ENCODE peak calls at places on chromosomes 12 and 14, in four cellular contexts. I is CD4-positive, alpha-beta memory T cell; S is CD8-positive, alpha-beta memory T cell; Y is left ventricle myocardium inferior. O is an unnamed sample.

GRCh38 chr12:71636704-71637115 is 26.9 kb downstream of the ZFC3H1 start:
- DNase-seq in I (peak; percentile 59), S (no peak), Y (no peak), O (peak; percentile 58)

GRCh38 chr12:102917026-102917787 is at the start of gene PAH:
- DNase-seq in I (peak; percentile 8), S (peak; percentile 52), Y (no peak), O (peak; percentile 8)

GRCh38 chr12:115972241-115972640 is 305.3 kb downstream of the MED13L start:
- DNase-seq in I (no peak), S (no peak), Y (no peak), O (no peak)

GRCh38 chr14:51398898-51399297 is 158.9 kb downstream of the TMX1 start:
- DNase-seq in I (no peak), S (no peak), Y (no peak), O (no peak)

GRCh38 chr14:59254146-59254910 is 65.9 kb downstream of the DAAM1 start:
- DNase-seq in I (no peak), S (no peak), Y (peak; percentile 74), O (no peak)

GRCh38 chr12:113860059-113860820 is 105.9 kb downstream of the RBM19 start:
- DNase-seq in I (no peak), S (no peak), Y (no peak), O (no peak)

GRCh38 chr12:30692470-30692869 is 3.2 kb downstream of the IPO8 start:
- DNase-seq in I (no peak), S (no peak), Y (no peak), O (no peak)

GRCh38 chr12:57875753-57876547 is 29.4 kb upstream of the CTDSP2 start:
- DNase-seq in I (no peak), S (no peak), Y (no peak), O (no peak)

GRCh38 chr14:72742682-72743195 is 151.2 kb downstream of the DPF3 start:
- DNase-seq in I (no peak), S (no peak), Y (no peak), O (no peak)

GRCh38 chr12:15151141-15152091 is 69.8 kb downstream of the RERG start:
- DNase-seq in I (peak; percentile 1), S (no peak), Y (no peak), O (peak; percentile 1)

GRCh38 chr14:55449116-55449515 is 8.7 kb upstream of the TBPL2 start:
- DNase-seq in I (no peak), S (no peak), Y (no peak), O (no peak)

GRCh38 chr12:87923361-87923760 is 105.8 kb downstream of the C12orf50 start:
- DNase-seq in I (no peak), S (no peak), Y (no peak), O (no peak)

DNA sequence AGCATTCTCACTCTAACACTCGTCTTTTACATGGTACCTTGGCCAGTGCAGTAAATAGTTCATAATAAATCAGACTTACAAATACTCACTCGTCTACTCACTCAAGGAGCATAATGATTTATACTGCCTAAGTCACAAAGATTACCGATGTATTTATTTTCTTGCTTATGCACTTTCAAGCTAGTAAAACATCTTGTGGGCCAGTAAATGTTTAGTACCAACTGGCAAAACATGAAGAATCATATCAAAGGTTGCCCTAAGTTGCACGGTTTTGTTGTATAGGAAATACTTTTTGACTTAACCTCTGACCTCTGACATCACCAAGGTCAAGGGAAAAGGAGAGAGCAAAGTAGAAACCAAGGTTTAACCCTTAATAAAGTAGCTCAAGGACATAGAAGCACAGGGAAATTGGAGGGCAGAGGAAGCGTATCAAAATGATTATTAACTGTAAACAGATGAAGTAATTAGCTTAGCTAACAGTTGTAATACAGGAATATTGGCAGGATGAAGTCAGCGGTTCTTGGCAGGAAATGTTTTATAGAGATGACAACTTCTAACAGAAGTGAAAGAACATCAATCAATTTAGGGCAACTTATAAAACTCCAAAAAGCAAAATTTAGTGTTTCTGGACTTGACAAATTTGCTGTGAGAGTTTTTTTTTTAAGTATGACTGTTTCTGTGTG is 131.9 kb downstream of the HMGA2 start:
- DNase-seq in I (no peak), S (no peak), Y (no peak), O (no peak)
- H3K4me1 ChIP-seq in I (no peaks in the 10 kb centered on the region), S (no peaks in the 10 kb centered on the region), Y (no peaks in the 10 kb centered on the region), O (no peaks in the 10 kb centered on the region)

DNA sequence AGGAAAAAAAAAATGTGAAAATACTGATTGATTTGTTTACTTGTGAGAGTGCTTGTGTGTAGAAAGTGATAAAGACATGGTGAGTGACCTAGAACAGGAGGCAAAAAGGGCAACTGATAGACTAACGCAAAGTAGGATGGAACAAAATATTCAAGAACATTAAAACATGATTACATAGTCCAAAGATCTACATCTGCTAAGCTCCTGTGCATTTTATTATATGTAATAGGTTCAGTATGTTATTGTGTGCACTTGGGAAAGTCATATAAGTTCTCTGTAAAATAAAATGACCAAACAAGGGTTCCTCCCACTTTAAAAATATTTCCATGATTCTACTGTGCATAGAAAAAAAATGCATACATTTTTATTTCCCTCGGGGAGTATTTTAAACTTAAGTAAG is 74.3 kb upstream of the GPHB5 start:
- DNase-seq in I (no peak), S (no peak), Y (no peak), O (no peak)
- H3K36me3 ChIP-seq in I (peaks cover 27% of the 10 kb centered on the region), S (peaks cover 10% of the 10 kb centered on the region), Y (peaks cover 28% of the 10 kb centered on the region), O (peaks cover 33% of the 10 kb centered on the region)

DNA sequence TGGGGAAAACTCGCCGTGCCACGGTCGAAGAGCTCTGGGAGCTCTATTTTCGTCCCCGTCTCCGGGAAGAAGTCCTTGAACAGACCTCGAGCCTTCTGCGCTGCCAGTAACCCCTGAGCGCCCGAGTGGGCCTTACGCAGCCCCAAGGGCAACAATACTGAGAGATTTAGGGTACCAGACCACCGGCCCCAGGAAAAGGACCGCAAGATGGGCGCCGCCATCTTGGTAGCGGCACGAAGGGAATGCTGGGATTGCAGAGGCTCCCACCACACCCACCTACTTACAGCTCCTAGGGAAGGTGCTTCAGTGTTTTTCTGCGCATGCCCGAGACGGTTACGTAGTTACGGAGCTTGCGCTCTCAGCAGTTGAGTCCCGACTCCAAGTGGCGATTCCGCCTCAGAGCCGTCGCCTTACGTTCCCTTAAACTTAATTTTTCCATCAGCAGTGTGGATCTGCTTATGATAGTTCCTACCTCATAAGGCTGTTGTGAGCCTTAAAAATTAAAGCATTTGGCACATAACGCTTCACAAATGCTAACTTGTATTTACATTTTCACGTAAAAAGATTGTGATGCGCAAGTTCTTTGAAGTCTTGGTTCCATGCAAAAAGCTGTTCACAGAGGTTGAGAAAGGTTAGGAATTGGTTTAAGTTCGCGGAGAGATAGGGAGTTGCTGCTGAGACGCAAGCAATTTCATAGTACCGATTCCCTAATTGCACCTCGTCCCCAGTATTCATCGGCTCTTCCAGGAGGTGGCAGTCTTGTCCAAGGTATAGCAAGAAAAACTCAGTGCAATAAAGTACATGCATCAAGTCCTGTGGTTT is at the start of gene YARS2:
- DNase-seq in I (peak; percentile 86), S (peak; percentile 92), Y (peak; percentile 94), O (peak; percentile 62)
- H3K4me1 ChIP-seq in I (peaks cover 16% of the 10 kb centered on the region), S (peaks cover 14% of the 10 kb centered on the region), Y (peaks cover 30% of the 10 kb centered on the region), O (peaks cover 13% of the 10 kb centered on the region)

DNA sequence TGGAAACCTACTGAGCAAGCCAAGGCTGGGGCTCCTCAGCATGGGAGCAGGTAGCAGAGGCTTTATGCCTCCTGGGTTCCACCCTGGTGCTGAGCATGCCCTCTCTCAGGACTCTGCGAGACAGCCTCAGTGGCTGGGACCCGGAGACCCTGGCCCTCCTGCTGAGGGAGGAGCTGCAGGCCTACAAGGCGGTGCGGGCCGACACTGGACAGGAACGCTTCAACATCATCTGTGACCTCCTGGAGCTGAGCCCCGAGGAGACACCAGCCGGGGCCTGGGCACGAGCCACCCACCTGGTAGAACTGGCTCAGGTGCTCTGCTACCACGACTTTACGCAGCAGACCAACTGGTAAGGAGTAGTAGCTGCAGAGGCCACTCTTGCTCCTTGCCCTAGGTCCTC is 8.4 kb downstream of the ESPL1 start:
- DNase-seq in I (no peak), S (no peak), Y (no peak), O (no peak)
- H3K36me3 ChIP-seq in I (no peaks in the 10 kb centered on the region), S (no peaks in the 10 kb centered on the region), Y (no peaks in the 10 kb centered on the region), O (no peaks in the 10 kb centered on the region)

DNA sequence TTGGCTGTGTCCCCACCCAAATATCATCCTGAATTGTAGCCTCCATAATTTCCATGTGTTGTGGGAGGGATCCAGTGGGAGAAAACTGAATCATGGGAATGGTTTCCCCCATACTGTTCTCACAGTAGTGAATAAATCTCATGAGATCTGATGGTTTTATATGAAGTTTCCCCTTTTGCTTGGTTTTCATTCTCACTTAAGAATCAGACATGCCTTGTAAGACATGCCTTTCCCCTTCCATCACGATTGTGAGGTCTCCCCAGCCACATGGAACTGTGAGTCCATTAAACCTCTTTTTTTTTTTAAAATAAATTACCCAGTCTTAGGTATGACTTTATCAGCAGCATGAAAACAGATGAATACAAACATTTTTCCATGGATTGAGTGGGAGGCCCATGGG is 652.9 kb downstream of the ETNK1 start:
- DNase-seq in I (no peak), S (no peak), Y (no peak), O (no peak)
- H3K4me1 ChIP-seq in I (no peaks in the 10 kb centered on the region), S (no peaks in the 10 kb centered on the region), Y (no peaks in the 10 kb centered on the region), O (no peaks in the 10 kb centered on the region)

DNA sequence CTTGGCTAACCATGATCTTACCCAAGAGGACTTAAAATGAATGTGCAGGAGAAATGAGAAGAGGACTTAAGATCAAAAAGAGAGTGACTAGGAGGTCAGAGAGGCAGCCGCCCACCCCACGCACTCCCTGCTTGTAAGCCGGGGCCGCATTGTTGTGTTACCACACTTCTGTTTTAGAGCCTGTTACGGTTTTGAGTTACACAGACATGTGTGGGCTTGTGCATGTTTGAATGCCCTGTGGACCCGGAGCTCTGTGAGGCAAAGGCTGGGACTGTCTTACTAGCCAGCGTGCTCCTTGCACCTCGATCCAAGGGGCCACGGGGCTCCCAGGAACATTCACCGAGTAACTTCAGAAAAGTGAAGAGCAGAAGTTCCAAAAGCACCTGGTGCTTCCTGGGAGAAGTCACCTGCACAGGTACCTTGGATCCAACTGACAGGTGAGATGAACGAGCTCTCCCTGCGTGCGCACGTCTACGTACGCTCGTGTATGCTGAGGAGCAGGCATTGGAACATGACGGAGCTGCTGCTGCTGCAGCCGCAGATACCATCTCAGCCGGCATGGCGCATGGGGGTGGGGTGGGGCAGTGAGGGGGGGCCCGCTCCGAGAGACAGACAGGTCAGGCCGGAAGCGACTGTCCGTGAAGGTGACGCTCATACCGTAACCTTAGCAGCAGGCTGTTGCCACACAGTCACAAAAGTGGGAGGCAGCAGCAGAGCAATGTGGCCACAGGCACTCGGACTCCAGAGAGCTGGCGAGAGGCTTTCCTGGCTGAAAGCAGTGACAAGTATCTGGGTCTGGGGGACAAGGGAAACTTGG is 23.7 kb downstream of the SFSWAP start:
- DNase-seq in I (no peak), S (no peak), Y (no peak), O (no peak)
- H3K36me3 ChIP-seq in I (peaks cover 56% of the 10 kb centered on the region), S (peaks cover 45% of the 10 kb centered on the region), Y (peaks cover 76% of the 10 kb centered on the region), O (peaks cover 21% of the 10 kb centered on the region)

GRCh38 chr12:120536064-120536791 is 2.1 kb downstream of the RNF10 start:
- DNase-seq in I (peak; percentile 42), S (no peak), Y (no peak), O (peak; percentile 25)

GRCh38 chr12:120534703-120535655 is 823 bp downstream of the RNF10 start:
- DNase-seq in I (peak; percentile 60), S (peak; percentile 70), Y (peak; percentile 30), O (peak; percentile 55)

GRCh38 chr12:120532701-120533238 is 1.4 kb upstream of the RNF10 start:
- DNase-seq in I (no peak), S (no peak), Y (no peak), O (no peak)

GRCh38 chr12:120538281-120539156 is 4.4 kb downstream of the RNF10 start:
- DNase-seq in I (no peak), S (no peak), Y (peak; percentile 73), O (no peak)

DNA sequence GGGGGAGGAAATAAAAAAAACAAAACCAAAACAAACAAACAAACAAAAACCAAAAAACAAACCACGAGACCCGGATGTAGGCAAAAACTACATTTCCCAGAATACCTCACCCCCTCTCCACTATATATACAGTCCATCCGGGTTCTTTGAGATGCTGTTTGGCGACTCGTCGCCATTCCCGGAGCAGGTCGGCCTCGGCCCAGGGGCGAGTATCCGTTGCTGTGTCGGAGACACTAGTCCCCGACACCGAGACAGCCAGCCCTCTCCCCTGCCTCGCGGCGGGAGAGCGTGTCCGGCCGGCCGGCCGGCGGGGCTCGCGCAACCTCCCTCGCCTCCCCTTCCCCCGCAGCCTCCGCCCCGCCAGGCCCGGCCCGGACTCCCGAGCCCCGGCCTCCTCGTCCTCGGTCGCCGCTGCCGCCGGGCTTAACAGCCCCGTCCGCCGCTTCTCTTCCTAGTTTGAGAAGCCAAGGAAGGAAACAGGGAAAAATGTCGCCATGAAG is at the start of gene RNF10:
- DNase-seq in I (peak; percentile 87), S (peak; percentile 83), Y (peak; percentile 62), O (peak; percentile 78)
- H3K4me1 ChIP-seq in I (peaks cover 59% of the 10 kb centered on the region), S (peaks cover 48% of the 10 kb centered on the region), Y (peaks cover 50% of the 10 kb centered on the region), O (peaks cover 40% of the 10 kb centered on the region)

O was measured in naive thymus-derived CD4-positive, alpha-beta T cell.